ENCODE peak calls at places on chromosome 14, in five cellular contexts. O is heart left ventricle, B is BE2C, X is adrenal gland, A is A549. E is an unnamed sample.

GRCh38 chr14:37816743-37817295 is 221.4 kb downstream of the TTC6 start:
- DNase-seq in B (no peak), O (no peak), A (no peak), X (no peak), E (no peak)

GRCh38 chr14:52918486-52918885 is 32.4 kb downstream of the FERMT2 start:
- DNase-seq in O (no peak), A (no peak), B (no peak), X (peak; percentile 5), E (peak; percentile 20)

GRCh38 chr14:91890291-91890749 is 23.0 kb upstream of the TC2N start:
- DNase-seq in A (no peak), X (no peak), B (no peak), O (no peak), E (peak; percentile 85)

GRCh38 chr14:102980409-102980810 is 57.9 kb downstream of the AMN start:
- DNase-seq in B (no peak), X (no peak), A (no peak), O (no peak), E (no peak)

GRCh38 chr14:99972748-99973466 is 92.3 kb upstream of the EVL start:
- DNase-seq in X (no peak), B (no peak), O (no peak), A (no peak), E (no peak)

GRCh38 chr14:23240661-23241060 is 2.9 kb downstream of the RNF212B start:
- DNase-seq in A (no peak), O (no peak), B (no peak), X (no peak), E (no peak)

GRCh38 chr14:63277784-63278183 is 41.0 kb downstream of the GPHB5 start:
- DNase-seq in B (no peak), O (no peak), X (no peak), A (no peak), E (no peak)

GRCh38 chr14:104462651-104463630 is 116.6 kb upstream of the C14orf180 start:
- DNase-seq in B (no peak), O (no peak), X (no peak), A (no peak), E (no peak)

E was measured in globus pallidus.